ENCODE peak calls at places on chromosomes 1 and 21, in eight cellular contexts. S, Q, P, X, A, T, G and D are unnamed samples.

GRCh38 chr21:42081138-42081537 is 10.0 kb downstream of the UMODL1 start:
- DNase-seq in S (no peak), Q (no peak), P (no peak), X (no peak), A (no peak), T (peak; percentile 51), G (no peak), D (peak; percentile 52)

GRCh38 chr21:16978309-16978895 is 534.4 kb upstream of the CXADR start:
- DNase-seq in S (no peak), Q (no peak), P (no peak), X (no peak), A (no peak), T (no peak), G (no peak), D (no peak)

GRCh38 chr1:32818804-32819541 is 1.5 kb downstream of the S100PBP start:
- DNase-seq in S (no peak), Q (peak; percentile 92), P (no peak), X (no peak), A (peak; percentile 43), T (no peak), G (no peak), D (no peak)

GRCh38 chr1:47522890-47523811 is 85.3 kb downstream of the FOXD2 start:
- DNase-seq in S (no peak), Q (no peak), P (no peak), X (no peak), A (no peak), T (no peak), G (no peak), D (no peak)

GRCh38 chr1:227210604-227211003 is 107.7 kb downstream of the CDC42BPA start:
- DNase-seq in S (no peak), Q (no peak), P (no peak), X (no peak), A (no peak), T (no peak), G (no peak), D (no peak)

GRCh38 chr1:24415910-24416665 is 486 bp downstream of the NIPAL3 start:
- DNase-seq in S (peak; percentile 55), Q (peak; percentile 25), P (peak; percentile 28), X (peak; percentile 39), A (no peak), T (peak; percentile 41), G (no peak), D (no peak)

GRCh38 chr1:54874079-54874830 is 12.7 kb downstream of the DHCR24 start:
- DNase-seq in S (no peak), Q (no peak), P (no peak), X (peak; percentile 46), A (peak; percentile 25), T (no peak), G (no peak), D (no peak)

GRCh38 chr1:153434746-153435455 is 18.6 kb downstream of the S100A7A start:
- DNase-seq in S (no peak), Q (peak; percentile 2), P (no peak), X (no peak), A (no peak), T (no peak), G (no peak), D (no peak)

GRCh38 chr1:243926803-243927245 is 76.8 kb upstream of the AKT3 start:
- DNase-seq in S (no peak), Q (no peak), P (peak; percentile 94), X (peak; percentile 78), A (no peak), T (no peak), G (peak; percentile 80), D (peak; percentile 93)

GRCh38 chr1:223741861-223742260 is 29.5 kb downstream of the CAPN2 start:
- DNase-seq in S (no peak), Q (no peak), P (no peak), X (peak; percentile 95), A (no peak), T (no peak), G (no peak), D (peak; percentile 70)

GRCh38 chr21:45336535-45336810 is 48.8 kb upstream of the POFUT2 start:
- DNase-seq in S (no peak), Q (no peak), P (no peak), X (no peak), A (no peak), T (no peak), G (no peak), D (no peak)

GRCh38 chr1:204350857-204351573 is 8.7 kb downstream of the PLEKHA6 start:
- DNase-seq in S (peak; percentile 64), Q (no peak), P (peak; percentile 80), X (no peak), A (peak; percentile 72), T (peak; percentile 81), G (no peak), D (peak; percentile 61)

GRCh38 chr1:21510113-21510493 is 880 bp downstream of the ALPL start:
- DNase-seq in S (no peak), Q (no peak), P (no peak), X (no peak), A (no peak), T (no peak), G (no peak), D (no peak)

GRCh38 chr1:1788646-1789431 is 10.6 kb upstream of the NADK start:
- DNase-seq in S (peak; percentile 30), Q (peak; percentile 9), P (peak; percentile 44), X (peak; percentile 19), A (peak; percentile 48), T (peak; percentile 32), G (no peak), D (peak; percentile 41)

GRCh38 chr1:84282780-84283333 is 18.7 kb upstream of the SAMD13 start:
- DNase-seq in S (no peak), Q (no peak), P (no peak), X (no peak), A (no peak), T (no peak), G (no peak), D (no peak)
- H3K4me3 ChIP-seq in S (no peak overlapping the region), Q (no peak overlapping the region), P (no peak overlapping the region), X (no peak overlapping the region), A (no peak overlapping the region), T (no peak overlapping the region), G (no peak overlapping the region), D (no peak overlapping the region)

GRCh38 chr1:114368560-114369255 is 142.3 kb downstream of the TRIM33 start:
- DNase-seq in S (no peak), Q (no peak), P (peak; percentile 19), X (no peak), A (no peak), T (no peak), G (no peak), D (no peak)
- TF ChIP-seq CTCF in S (no peak), Q (no peak), P (no peak), X (no peak), A (no peak), T (no peak), G (no peak), D (no peak)

DNA sequence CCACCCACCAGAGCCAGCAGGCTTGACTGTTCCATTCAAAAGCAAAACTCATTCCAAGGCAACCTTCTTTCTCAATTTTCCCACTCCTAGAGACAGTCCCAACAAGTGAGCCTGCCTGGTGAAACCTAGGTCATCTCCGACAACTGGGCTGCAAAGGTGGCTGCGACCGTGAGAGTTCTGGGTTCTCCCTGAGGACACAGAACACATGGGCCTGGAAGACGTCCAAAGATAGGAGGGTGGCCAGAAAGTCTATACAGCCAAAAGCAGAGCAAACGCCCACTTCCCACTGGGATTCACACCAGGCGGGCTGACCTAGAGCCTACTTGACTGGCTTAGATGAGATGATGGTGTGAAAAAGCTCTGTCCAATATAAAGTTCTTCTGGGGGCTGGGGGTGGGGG is 90.2 kb upstream of the GRIK3 start:
- DNase-seq in S (no peak), Q (no peak), P (no peak), X (no peak), A (no peak), T (no peak), G (no peak), D (no peak)
- H3K4me3 ChIP-seq in S (no peak overlapping the region), Q (no peak overlapping the region), P (no peak overlapping the region), X (no peak overlapping the region), A (no peak overlapping the region), T (no peak overlapping the region), G (no peak overlapping the region), D (no peak overlapping the region)

GRCh38 chr1:30353637-30354036 is 369.7 kb downstream of the MATN1 start:
- DNase-seq in S (no peak), Q (no peak), P (no peak), X (no peak), A (no peak), T (no peak), G (no peak), D (peak; percentile 20)
- TF ChIP-seq CTCF in S (no peak), Q (no peak), P (peak; percentile 43), X (peak; percentile 40), A (no peak), T (peak; percentile 41), G (peak; percentile 55), D (peak; percentile 66)

GRCh38 chr1:76868154-76868882 is 1.0 kb downstream of the ST6GALNAC5 start:
- DNase-seq in S (peak; percentile 12), Q (peak; percentile 29), P (no peak), X (peak; percentile 23), A (no peak), T (peak; percentile 56), G (no peak), D (peak; percentile 58)
- H3K4me3 ChIP-seq in S (no peak overlapping the region), Q (peak overlapping the region; percentile 50), P (peak overlapping the region; percentile 50), X (no peak overlapping the region), A (peak overlapping the region; percentile 31), T (peak overlapping the region; percentile 65), G (peak overlapping the region; percentile 58), D (peak overlapping the region; percentile 82)

DNA sequence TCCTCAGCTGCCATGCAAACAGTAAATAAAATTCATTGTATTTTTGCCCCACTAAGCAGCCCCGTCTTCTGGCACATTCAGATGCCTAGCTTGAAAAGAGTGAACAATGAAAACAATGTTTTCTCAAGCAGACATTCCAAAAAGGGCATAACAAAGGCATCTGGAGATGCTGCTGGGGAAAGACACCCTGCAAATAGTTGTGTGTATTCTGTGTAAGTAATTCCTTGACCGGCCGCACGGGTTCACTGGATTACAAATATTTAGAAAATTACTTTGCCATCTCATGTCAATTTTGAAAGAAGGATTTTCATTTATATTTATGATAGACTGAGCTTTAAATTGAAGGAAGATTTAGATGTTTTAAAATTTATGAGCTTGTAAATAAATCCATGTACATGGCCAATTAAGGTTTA is 142.2 kb downstream of the SLC45A1 start:
- DNase-seq in S (no peak), Q (no peak), P (no peak), X (no peak), A (no peak), T (no peak), G (no peak), D (peak; percentile 68)
- TF ChIP-seq CTCF in S (no peak), Q (no peak), P (no peak), X (no peak), A (peak; percentile 13), T (no peak), G (no peak), D (peak; percentile 51)

DNA sequence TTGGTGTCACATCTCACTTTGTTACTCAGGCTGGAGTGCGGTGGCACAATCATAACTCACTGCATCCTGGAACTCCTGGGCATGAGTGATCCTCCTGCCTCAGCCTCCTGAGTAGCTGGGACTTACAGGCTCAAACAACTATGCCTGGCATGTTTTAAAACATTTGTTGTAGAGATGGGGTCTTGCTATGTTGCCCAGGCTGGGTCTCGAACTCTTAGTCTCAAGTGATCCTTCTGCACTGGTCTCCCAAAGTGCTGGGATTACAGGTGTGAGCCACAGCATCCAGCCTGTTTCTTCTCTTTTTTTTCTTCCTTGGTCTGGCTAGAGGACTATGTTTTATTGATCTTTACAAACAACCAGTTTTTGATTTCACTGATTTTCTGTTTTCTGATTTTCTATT is 64.6 kb downstream of the LHX4 start:
- DNase-seq in S (no peak), Q (no peak), P (no peak), X (no peak), A (no peak), T (no peak), G (no peak), D (no peak)
- H3K4me3 ChIP-seq in S (no peak overlapping the region), Q (no peak overlapping the region), P (no peak overlapping the region), X (no peak overlapping the region), A (no peak overlapping the region), T (no peak overlapping the region), G (no peak overlapping the region), D (no peak overlapping the region)

GRCh38 chr1:154973344-154974085 is 966 bp upstream of the CKS1B start:
- DNase-seq in S (peak; percentile 99), Q (peak; percentile 100), P (peak; percentile 98), X (peak; percentile 98), A (peak; percentile 99), T (peak; percentile 99), G (peak; percentile 77), D (peak; percentile 98)
- TF ChIP-seq CTCF in S (peak; percentile 42), Q (peak; percentile 27), P (peak; percentile 26), X (peak; percentile 43), A (no peak), T (peak; percentile 38), G (peak; percentile 29), D (peak; percentile 39)